ENCODE peak calls at places on chromosome 1, in four cellular contexts. O, V, B and A are unnamed samples.

GRCh38 chr1:156368889-156369684 is at the start of gene RHBG:
- DNase-seq in V (no peak), B (peak), O (peak), A (no peak)

GRCh38 chr1:247407180-247407616 is 8.8 kb upstream of the NLRP3 start:
- DNase-seq in O (peak), B (peak), V (no peak), A (no peak)

GRCh38 chr1:108749081-108749480 is 2.6 kb downstream of the STXBP3 start:
- DNase-seq in V (no peak), B (no peak), O (no peak), A (no peak)

GRCh38 chr1:188794969-188795368 is 1682.7 kb downstream of the BRINP3 start:
- DNase-seq in O (no peak), V (no peak), B (no peak), A (no peak)

GRCh38 chr1:112964347-112964746 is 8.4 kb upstream of the SLC16A1 start:
- DNase-seq in V (no peak), O (no peak), B (no peak), A (no peak)

GRCh38 chr1:13224480-13225060 is 1.4 kb downstream of the PRAMEF18 start:
- DNase-seq in O (no peak), B (peak), V (no peak), A (no peak)

GRCh38 chr1:62809788-62810187 is 25.9 kb downstream of the ATG4C start:
- DNase-seq in O (no peak), B (no peak), V (no peak), A (no peak)

GRCh38 chr1:182740120-182740519 is 49.5 kb upstream of the NPL start:
- DNase-seq in O (no peak), V (no peak), B (no peak), A (no peak)

GRCh38 chr1:224138198-224138597 is 24.3 kb downstream of the FBXO28 start:
- DNase-seq in O (no peak), B (no peak), V (no peak), A (no peak)

GRCh38 chr1:97668945-97669344 is 251.9 kb downstream of the DPYD start:
- DNase-seq in O (no peak), V (peak), B (no peak), A (peak)

GRCh38 chr1:162213281-162213909 is 143.9 kb downstream of the NOS1AP start:
- DNase-seq in V (no peak), B (peak), O (peak), A (peak)

GRCh38 chr1:39127513-39127912 is 77.0 kb upstream of the MACF1 start:
- DNase-seq in O (no peak), V (peak), B (peak), A (peak)

GRCh38 chr1:34296059-34296458 is 119.4 kb downstream of the C1orf94 start:
- DNase-seq in O (no peak), B (no peak), V (no peak), A (no peak)

GRCh38 chr1:16076003-16076870 is 2.8 kb upstream of the FAM131C start:
- DNase-seq in O (no peak), B (no peak), V (peak), A (peak)

GRCh38 chr1:150626150-150626549 is 3.3 kb downstream of the ENSA start:
- DNase-seq in B (no peak), O (no peak), V (no peak), A (no peak)

GRCh38 chr1:185073725-185074124 is 28.4 kb downstream of the RNF2 start:
- DNase-seq in V (no peak), O (no peak), B (no peak), A (peak)

GRCh38 chr1:159821171-159821867 is 5.4 kb upstream of the SLAMF8 start:
- DNase-seq in V (peak), O (peak), B (no peak), A (no peak)

GRCh38 chr1:84254703-84255238 is 46.7 kb upstream of the SAMD13 start:
- DNase-seq in V (no peak), B (no peak), O (no peak), A (no peak)

GRCh38 chr1:223248787-223249175 is 105.7 kb upstream of the TLR5 start:
- DNase-seq in B (peak), O (no peak), V (no peak), A (no peak)

GRCh38 chr1:36856126-36856525 is 178.2 kb downstream of the GRIK3 start:
- DNase-seq in V (no peak), B (no peak), O (no peak), A (no peak)

GRCh38 chr1:184806296-184806721 is 51.7 kb upstream of the EDEM3 start:
- DNase-seq in O (no peak), V (no peak), B (no peak), A (no peak)

GRCh38 chr1:219339466-219339865 is 165.8 kb downstream of the LYPLAL1 start:
- DNase-seq in O (no peak), B (no peak), V (no peak), A (peak)

GRCh38 chr1:17232759-17233661 is 15.9 kb upstream of the PADI3 start:
- DNase-seq in O (no peak), V (peak), B (no peak), A (peak)

GRCh38 chr1:62437273-62437945 is 560 bp downstream of the USP1 start:
- DNase-seq in B (no peak), O (no peak), V (no peak), A (no peak)

GRCh38 chr1:8574985-8575384 is 242.5 kb downstream of the RERE start:
- DNase-seq in B (no peak), V (no peak), O (no peak), A (no peak)

GRCh38 chr1:182563095-182563494 is 26.0 kb downstream of the RNASEL start:
- DNase-seq in O (no peak), V (no peak), B (no peak), A (no peak)

GRCh38 chr1:8189931-8190483 is 127.9 kb upstream of the SLC45A1 start:
- DNase-seq in B (no peak), O (no peak), V (peak), A (peak)

GRCh38 chr1:228824377-228824776 is 89.1 kb downstream of the RHOU start:
- DNase-seq in V (no peak), O (no peak), B (no peak), A (no peak)

GRCh38 chr1:228823200-228823599 is 87.9 kb downstream of the RHOU start:
- DNase-seq in O (no peak), V (no peak), B (no peak), A (no peak)

GRCh38 chr1:228830185-228830953 is 95.1 kb downstream of the RHOU start:
- DNase-seq in O (peak), V (no peak), B (peak), A (no peak)

GRCh38 chr1:228827026-228827425 is 91.7 kb downstream of the RHOU start:
- DNase-seq in V (no peak), O (no peak), B (no peak), A (peak)

DNA sequence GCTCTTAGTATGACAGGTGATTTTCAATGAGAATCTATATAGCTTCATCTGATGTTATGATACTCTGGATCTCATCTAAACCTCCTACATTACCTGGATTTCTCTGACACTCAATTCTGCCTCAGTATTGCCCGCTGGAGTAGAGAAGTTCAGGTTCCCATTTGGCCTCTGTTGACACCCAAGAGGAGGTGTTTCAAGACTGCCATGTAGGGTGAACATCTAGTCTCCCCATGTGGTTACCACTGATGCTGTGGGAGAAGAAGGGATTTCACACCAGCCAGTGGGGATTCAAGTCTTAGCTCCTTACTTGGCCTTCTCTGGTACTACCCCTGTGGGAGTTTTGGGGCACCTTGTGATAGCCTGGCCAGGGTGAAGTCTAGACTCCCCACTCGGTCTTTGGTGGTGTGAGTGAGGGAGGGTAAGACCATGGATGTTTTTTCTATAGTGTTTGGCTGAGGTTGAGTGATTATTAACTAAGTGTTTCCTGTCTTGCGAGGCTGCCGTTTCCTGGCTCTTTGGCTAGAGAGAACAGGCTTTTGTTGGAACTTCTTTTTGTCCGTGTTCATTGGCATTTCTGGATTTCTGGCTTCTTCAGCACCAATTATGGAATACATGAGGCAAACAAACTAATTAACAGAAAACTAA is 90.7 kb downstream of the RHOU start:
- DNase-seq in V (no peak), B (no peak), O (no peak), A (no peak)
- H3K4me3 ChIP-seq in V (no peak), B (no peak), O (no peak), A (no peak)

GRCh38 chr1:42736152-42736551 is 3.9 kb downstream of the CLDN19 start:
- DNase-seq in V (peak), B (peak), O (no peak), A (peak)
- TF ChIP-seq CTCF in V (no peak), B (no peak), O (no peak), A (peak)

DNA sequence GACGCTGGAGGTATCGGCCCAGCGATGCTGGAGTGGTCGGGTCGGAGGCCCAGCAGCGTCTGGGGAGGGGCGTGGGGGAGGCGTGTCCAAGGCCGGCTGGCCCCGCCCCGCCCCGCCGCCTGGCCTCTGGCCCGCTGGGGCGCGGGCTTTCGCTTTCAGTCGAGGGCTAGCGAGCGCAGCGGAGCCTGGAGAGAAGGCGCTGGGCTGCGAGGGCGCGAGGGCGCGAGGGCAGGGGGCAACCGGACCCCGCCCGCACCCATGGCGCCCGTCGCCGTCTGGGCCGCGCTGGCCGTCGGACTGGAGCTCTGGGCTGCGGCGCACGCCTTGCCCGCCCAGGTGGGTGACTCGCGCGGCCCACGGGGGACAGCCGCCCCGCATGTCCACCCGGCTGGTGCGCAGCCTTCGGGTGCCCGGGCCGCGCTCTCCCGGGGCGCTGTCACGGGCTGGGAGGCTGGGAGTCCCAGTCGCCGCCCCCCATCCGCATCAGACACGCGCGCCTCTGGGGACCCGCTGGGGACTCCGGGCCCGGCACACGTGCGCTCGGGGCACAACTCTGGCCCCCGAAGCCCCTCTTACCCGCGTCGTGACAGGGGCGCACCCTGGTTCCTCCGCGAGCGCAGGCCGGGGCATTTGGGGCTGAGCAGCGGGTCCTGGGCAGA is at the start of gene TNFRSF1B:
- DNase-seq in O (peak), V (no peak), B (peak), A (no peak)
- H3K4me3 ChIP-seq in O (peak), V (peak), B (peak), A (peak)

GRCh38 chr1:242425232-242425631 is 99.3 kb downstream of the PLD5 start:
- DNase-seq in B (no peak), V (peak), O (no peak), A (peak)
- TF ChIP-seq CTCF in B (no peak), V (peak), O (no peak), A (peak)

GRCh38 chr1:211701733-211702132 is 26.3 kb upstream of the NEK2 start:
- DNase-seq in O (no peak), B (no peak), V (no peak), A (no peak)
- H3K4me3 ChIP-seq in O (no peak), B (no peak), V (no peak), A (no peak)

GRCh38 chr1:91806146-91806545 is 79.8 kb downstream of the TGFBR3 start:
- DNase-seq in V (no peak), B (no peak), O (no peak), A (no peak)
- TF ChIP-seq CTCF in V (no peak), B (no peak), O (no peak), A (no peak)

GRCh38 chr1:54798769-54799641 is 2.1 kb downstream of the TTC22 start:
- DNase-seq in O (no peak), V (no peak), B (peak), A (peak)

GRCh38 chr1:54800899-54801759 is at the start of gene TTC22:
- DNase-seq in V (no peak), O (peak), B (peak), A (no peak)

GRCh38 chr1:54796902-54797301 is 4.2 kb downstream of the TTC22 start:
- DNase-seq in V (no peak), B (no peak), O (no peak), A (no peak)

GRCh38 chr1:54798206-54798605 is 2.9 kb downstream of the TTC22 start:
- DNase-seq in O (no peak), V (no peak), B (no peak), A (no peak)

DNA sequence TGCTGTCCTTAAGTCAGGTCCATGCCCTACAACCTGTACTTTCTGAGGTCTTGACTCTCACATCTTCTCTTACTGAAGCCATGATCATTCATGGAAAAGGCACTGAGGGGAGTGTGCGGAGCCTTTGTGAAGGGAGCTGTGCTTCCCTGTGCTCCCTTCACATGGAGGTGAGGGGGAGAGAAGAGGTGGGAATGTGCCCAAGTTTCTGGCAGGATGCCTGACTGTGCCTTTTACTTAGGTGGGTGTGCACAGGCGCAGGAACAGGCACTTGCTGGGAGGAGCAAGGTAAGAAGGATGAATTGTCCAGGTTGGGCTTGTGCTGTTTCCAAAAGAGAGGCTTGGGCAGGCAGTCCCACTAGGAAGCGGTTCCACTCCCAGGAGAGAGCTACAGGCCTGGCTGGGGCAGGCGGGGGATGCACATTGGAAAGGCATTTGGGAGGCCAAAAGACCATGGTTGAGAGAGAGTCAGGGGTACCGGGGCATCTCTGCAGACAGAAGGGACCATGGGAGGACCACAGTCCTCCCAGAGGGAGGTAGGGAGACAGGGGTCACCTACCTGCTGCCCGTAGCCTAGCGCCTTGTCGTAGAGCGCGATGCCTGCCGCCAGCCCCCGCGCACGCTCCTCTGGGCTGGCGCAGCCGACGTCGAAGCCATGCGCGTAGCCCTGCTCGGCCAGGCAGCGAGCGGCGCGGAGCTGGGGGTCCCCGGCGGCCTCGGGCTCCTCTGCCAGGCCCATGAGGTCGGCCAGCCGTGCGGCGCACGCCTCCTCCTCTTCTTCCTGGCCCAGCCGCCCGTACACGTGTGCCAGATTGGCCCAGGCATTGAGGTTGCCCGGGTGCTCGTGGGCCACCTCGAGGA is 853 bp downstream of the TTC22 start:
- DNase-seq in O (no peak), V (no peak), B (no peak), A (no peak)
- H3K4me3 ChIP-seq in O (peak), V (no peak), B (peak), A (no peak)

DNA sequence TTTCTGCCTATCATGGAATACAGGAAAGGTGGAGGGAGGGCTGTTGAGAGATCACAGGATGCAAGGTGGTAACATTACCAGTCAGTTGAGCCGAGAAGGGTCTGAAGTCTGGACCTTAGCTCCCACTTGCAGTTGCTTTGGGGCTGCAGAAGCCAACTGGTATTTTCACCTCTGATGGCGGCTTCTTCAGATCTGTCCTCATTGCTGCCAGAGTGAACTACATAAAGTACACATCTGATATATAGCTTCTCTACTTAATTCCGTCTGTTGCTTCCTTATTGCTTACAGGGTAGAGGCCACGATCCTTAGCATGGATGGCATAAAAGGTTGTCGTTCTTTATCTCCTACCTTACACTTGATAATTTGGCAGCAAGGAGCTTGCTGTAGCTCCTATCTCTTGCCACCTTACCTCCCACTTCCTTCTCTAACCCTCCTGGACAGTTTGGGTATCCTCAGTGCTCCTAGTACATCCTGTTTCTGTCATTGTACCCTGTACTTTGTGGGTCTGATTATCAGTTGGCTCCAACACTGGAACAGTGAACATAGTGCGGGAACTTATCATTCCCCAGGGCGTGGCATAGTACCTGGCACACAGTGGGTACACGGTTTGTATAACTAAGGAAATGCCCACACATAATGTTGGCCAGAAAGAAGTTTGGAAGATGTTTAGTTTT is 30.9 kb upstream of the NBL1 start:
- DNase-seq in V (no peak), O (no peak), B (peak), A (no peak)
- TF ChIP-seq CTCF in V (no peak), O (no peak), B (no peak), A (no peak)

GRCh38 chr1:66633128-66633527 is 99.2 kb downstream of the SGIP1 start:
- DNase-seq in V (no peak), O (no peak), B (no peak), A (no peak)
- H3K4me3 ChIP-seq in V (no peak), O (no peak), B (no peak), A (no peak)